ENCODE peak calls at places on chromosomes 7 and 10, in four cellular contexts. W is K562, O is HepG2, A is WTC11. B is an unnamed sample.
A peak's percentile ranks its signal among the peaks of the same experiment; 100 is the strongest.

GRCh38 chr10:126321455-126321854 is 66.8 kb downstream of the ADAM12 start:
- DNase-seq in A (no peak), O (no peak), W (no peak), B (no peak)

GRCh38 chr7:100675581-100676350 is 2.2 kb downstream of the GNB2 start:
- DNase-seq in A (peak; percentile 75), O (no peak), W (peak; percentile 78), B (peak; percentile 35)

GRCh38 chr10:95467162-95467599 is 94.0 kb downstream of the SORBS1 start:
- DNase-seq in O (peak; percentile 83), W (peak; percentile 50), A (peak; percentile 77), B (no peak)

GRCh38 chr7:10973942-10974716 is 457 bp downstream of the PHF14 start:
- DNase-seq in W (peak; percentile 42), A (peak; percentile 52), O (peak; percentile 12), B (peak; percentile 22)

GRCh38 chr10:109411897-109412296 is 511.4 kb downstream of the XPNPEP1 start:
- DNase-seq in W (no peak), A (no peak), O (peak; percentile 5), B (no peak)

GRCh38 chr7:44213872-44214595 is 13.3 kb downstream of the YKT6 start:
- DNase-seq in W (peak; percentile 55), O (peak; percentile 56), A (peak; percentile 47), B (peak; percentile 67)

GRCh38 chr7:157016024-157016351 is 5.5 kb upstream of the MNX1 start:
- DNase-seq in A (no peak), W (no peak), O (no peak), B (no peak)

GRCh38 chr10:14879055-14879800 is 562 bp downstream of the SUV39H2 start:
- DNase-seq in A (peak; percentile 28), W (no peak), O (peak; percentile 9), B (no peak)

GRCh38 chr7:41688012-41688625 is 14.8 kb downstream of the INHBA start:
- DNase-seq in O (no peak), A (no peak), W (no peak), B (no peak)

GRCh38 chr7:127819975-127820778 is 168.2 kb downstream of the SND1 start:
- DNase-seq in A (no peak), O (peak; percentile 84), W (peak; percentile 43), B (no peak)

GRCh38 chr10:85995791-85996190 is 370.8 kb downstream of the GRID1 start:
- DNase-seq in O (peak; percentile 18), W (peak; percentile 28), A (peak; percentile 31), B (peak; percentile 42)

GRCh38 chr7:137975223-137975622 is 26.7 kb downstream of the CREB3L2 start:
- DNase-seq in O (no peak), W (no peak), A (no peak), B (no peak)

GRCh38 chr10:129936266-129936922 is 27.7 kb downstream of the EBF3 start:
- DNase-seq in A (no peak), O (no peak), W (no peak), B (no peak)

GRCh38 chr7:99399597-99399996 is 8.8 kb downstream of the PDAP1 start:
- DNase-seq in O (no peak), A (no peak), W (no peak), B (no peak)

GRCh38 chr10:60817135-60817805 is 39.0 kb downstream of the CDK1 start:
- DNase-seq in O (no peak), W (no peak), A (no peak), B (no peak)

GRCh38 chr10:120188950-120189349 is 268.1 kb upstream of the PLPP4 start:
- DNase-seq in O (no peak), W (no peak), A (no peak), B (no peak)

GRCh38 chr10:28566458-28566857 is 33.5 kb downstream of the WAC start:
- DNase-seq in A (no peak), W (no peak), O (peak; percentile 30), B (no peak)

GRCh38 chr7:100699018-100699417 is 5.0 kb upstream of the GIGYF1 start:
- DNase-seq in W (no peak), O (no peak), A (no peak), B (no peak)

GRCh38 chr10:104029528-104029875 is 56.2 kb downstream of the COL17A1 start:
- DNase-seq in W (no peak), A (no peak), O (no peak), B (no peak)

GRCh38 chr10:78428579-78428978 is 394.9 kb downstream of the RPS24 start:
- DNase-seq in A (no peak), W (no peak), O (no peak), B (no peak)

GRCh38 chr10:78420946-78421732 is 387.5 kb downstream of the RPS24 start:
- DNase-seq in O (no peak), A (no peak), W (no peak), B (no peak)

GRCh38 chr10:78426181-78426580 is 392.5 kb downstream of the RPS24 start:
- DNase-seq in W (no peak), O (no peak), A (no peak), B (no peak)

GRCh38 chr10:78427497-78428031 is 393.9 kb downstream of the RPS24 start:
- DNase-seq in A (no peak), W (no peak), O (no peak), B (no peak)

DNA sequence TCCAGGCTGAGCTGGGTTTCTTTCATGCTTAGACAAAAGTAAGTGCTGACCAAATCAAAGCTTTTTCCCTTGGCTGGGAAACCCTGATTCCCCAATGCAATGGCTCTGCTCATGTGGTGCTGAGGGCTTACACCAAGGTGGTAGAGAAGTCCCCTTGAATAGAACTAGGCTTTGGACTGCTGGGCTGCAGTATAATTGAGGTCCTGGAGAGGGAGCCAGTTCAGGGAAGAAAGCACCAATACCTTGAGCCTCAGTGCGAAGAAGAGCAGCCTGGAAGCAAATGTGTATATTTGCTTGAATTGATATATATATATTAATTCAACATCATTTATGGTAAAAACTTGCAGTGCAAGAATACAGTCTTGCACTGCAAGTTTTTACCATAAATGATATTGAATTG is 391.1 kb downstream of the RPS24 start:
- DNase-seq in A (peak; percentile 44), O (peak; percentile 48), W (peak; percentile 28), B (no peak)
- TF ChIP-seq HMGXB4 in A (no peak), O (no peak), W (no peak), B (no peak)

DNA sequence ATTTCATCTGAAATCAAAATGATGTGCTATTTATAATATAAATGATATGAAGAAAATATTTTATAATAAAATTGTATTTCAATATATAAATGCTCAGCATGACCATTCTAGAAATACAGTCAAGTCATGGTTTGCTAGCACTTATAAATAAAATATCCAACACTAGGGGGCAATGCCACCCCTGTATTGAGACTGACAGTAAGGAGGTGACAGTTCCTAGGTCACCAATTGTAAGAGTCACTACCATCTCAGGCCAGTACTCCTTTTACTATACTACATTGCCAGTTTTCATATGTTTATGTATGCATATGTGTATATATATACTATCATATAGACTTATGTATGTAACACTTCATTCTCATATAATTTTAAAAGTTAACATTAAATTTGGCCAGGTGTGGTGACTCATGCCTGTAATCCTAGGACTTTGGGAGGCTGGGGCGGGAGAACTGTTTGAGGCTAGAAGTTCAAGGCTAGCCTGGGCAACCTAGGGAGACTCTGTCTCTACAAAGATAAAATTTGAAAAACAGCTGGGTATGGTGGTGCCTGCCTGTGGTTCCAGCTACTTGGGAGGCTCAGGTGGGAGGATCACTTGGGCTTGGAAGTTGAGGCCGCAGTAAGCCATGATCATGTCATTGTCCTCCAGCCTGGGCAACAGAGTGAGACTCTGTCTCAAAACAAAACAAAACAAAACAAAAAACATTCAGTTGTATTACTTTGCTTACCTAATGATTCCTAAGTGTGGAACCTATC is 2.4 kb upstream of the CNOT4 start:
- DNase-seq in O (peak; percentile 78), A (no peak), W (peak; percentile 79), B (peak; percentile 90)
- TF ChIP-seq JUN in O (no peak), A (no peak), W (no peak), B (no peak)

GRCh38 chr7:55365103-55365679 is at the start of gene LANCL2:
- DNase-seq in O (no peak), W (peak; percentile 41), A (peak; percentile 67), B (no peak)
- TF ChIP-seq USF2 in O (no peak), W (no peak), A (no peak), B (no peak)

GRCh38 chr10:61992683-61993629 is 91.5 kb downstream of the ARID5B start:
- DNase-seq in O (no peak), W (no peak), A (no peak), B (no peak)

GRCh38 chr10:61992059-61992460 is 90.6 kb downstream of the ARID5B start:
- DNase-seq in W (no peak), O (no peak), A (no peak), B (no peak)

GRCh38 chr10:61994404-61995031 is 93.0 kb downstream of the ARID5B start:
- DNase-seq in A (no peak), O (no peak), W (no peak), B (no peak)

GRCh38 chr10:61995093-61995492 is 93.6 kb downstream of the ARID5B start:
- DNase-seq in A (no peak), W (no peak), O (no peak), B (no peak)

GRCh38 chr10:61993676-61994401 is 92.3 kb downstream of the ARID5B start:
- DNase-seq in W (no peak), A (no peak), O (no peak), B (no peak)
- TF ChIP-seq HMGXB4 in W (no peak), A (no peak), O (no peak), B (no peak)

GRCh38 chr7:93544686-93545085 is 29.8 kb downstream of the CALCR start:
- DNase-seq in O (no peak), W (no peak), A (no peak), B (no peak)
- TF ChIP-seq JUN in O (no peak), W (no peak), A (no peak), B (no peak)

GRCh38 chr7:47254081-47255006 is 327.6 kb downstream of the TNS3 start:
- DNase-seq in A (peak; percentile 81), O (peak; percentile 20), W (peak; percentile 89), B (peak; percentile 59)

GRCh38 chr7:47253650-47254080 is 328.2 kb downstream of the TNS3 start:
- DNase-seq in O (no peak), A (no peak), W (peak; percentile 38), B (peak; percentile 63)

GRCh38 chr7:47255007-47255406 is 326.9 kb downstream of the TNS3 start:
- DNase-seq in A (no peak), W (no peak), O (no peak), B (no peak)

GRCh38 chr7:47256016-47256415 is 325.9 kb downstream of the TNS3 start:
- DNase-seq in A (no peak), O (no peak), W (no peak), B (no peak)

DNA sequence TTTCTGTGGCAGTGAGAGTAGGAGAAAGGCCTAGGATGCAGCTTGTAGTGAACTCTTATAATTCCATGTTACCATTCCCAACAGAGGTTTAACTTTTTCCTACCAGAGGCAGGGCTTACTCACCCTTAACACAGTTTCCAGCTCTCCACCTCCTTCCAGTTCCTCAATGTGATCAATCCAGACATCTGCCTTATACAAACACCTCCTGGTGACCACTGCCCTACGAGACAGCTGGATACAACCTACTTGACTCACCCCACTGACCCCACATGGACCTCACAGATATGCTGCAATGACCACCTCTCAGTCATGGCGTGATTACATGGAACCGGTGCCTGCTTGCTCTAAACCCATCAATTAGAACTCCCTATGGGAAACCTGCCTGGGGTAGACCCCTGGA is 326.5 kb downstream of the TNS3 start:
- DNase-seq in A (no peak), O (no peak), W (no peak), B (no peak)
- TF ChIP-seq USF2 in A (no peak), O (no peak), W (no peak), B (no peak)